ENCODE peak calls at places on chromosomes 5 and 9, in five cellular contexts. Y is CD8-positive, alpha-beta memory T cell; C is dorsolateral prefrontal cortex; X is Jurkat, Clone E6-1; J is fibroblast of the aortic adventitia. D is an unnamed sample.

GRCh38 chr5:135488727-135489465 is 36.7 kb upstream of the TIFAB start:
- DNase-seq in Y (no peak), C (peak), X (no peak), J (peak), D (no peak)

GRCh38 chr5:127824126-127824525 is 120.9 kb downstream of the CCDC192 start:
- DNase-seq in Y (no peak), C (no peak), X (no peak), J (peak), D (no peak)

GRCh38 chr5:67335391-67335790 is 138.8 kb upstream of the CD180 start:
- DNase-seq in Y (no peak), C (no peak), X (no peak), J (no peak), D (no peak)

GRCh38 chr5:54785729-54786548 is 199.5 kb downstream of the ESM1 start:
- DNase-seq in Y (peak), C (peak), X (no peak), J (peak), D (no peak)

GRCh38 chr5:9863486-9863885 is 233.3 kb upstream of the TAS2R1 start:
- DNase-seq in Y (no peak), C (no peak), X (no peak), J (no peak), D (no peak)

GRCh38 chr9:125374443-125375309 is 113.0 kb downstream of the GAPVD1 start:
- DNase-seq in Y (peak), C (peak), X (peak), J (peak), D (peak)

GRCh38 chr5:37575541-37576489 is 196.7 kb downstream of the WDR70 start:
- DNase-seq in Y (no peak), C (no peak), X (no peak), J (no peak), D (no peak)

GRCh38 chr9:7209051-7209450 is 451.3 kb downstream of the KDM4C start:
- DNase-seq in Y (no peak), C (no peak), X (no peak), J (no peak), D (no peak)

GRCh38 chr5:95730730-95731570 is at the start of gene RHOBTB3:
- DNase-seq in Y (peak), C (peak), X (peak), J (peak), D (no peak)

GRCh38 chr5:117594165-117594564 is 1019.5 kb upstream of the SEMA6A start:
- DNase-seq in Y (no peak), C (peak), X (no peak), J (peak), D (no peak)

GRCh38 chr5:157449011-157449723 is 10.8 kb upstream of the NIPAL4 start:
- DNase-seq in Y (no peak), C (no peak), X (no peak), J (peak), D (no peak)

GRCh38 chr9:98652741-98653140 is 56.0 kb downstream of the GABBR2 start:
- DNase-seq in Y (no peak), C (no peak), X (no peak), J (no peak), D (no peak)

GRCh38 chr5:111083323-111083722 is 8.8 kb upstream of the WDR36 start:
- DNase-seq in Y (no peak), C (no peak), X (peak), J (no peak), D (no peak)

GRCh38 chr9:93807166-93808013 is 147.8 kb downstream of the BARX1 start:
- DNase-seq in Y (no peak), C (no peak), X (no peak), J (no peak), D (no peak)

GRCh38 chr5:115068239-115069086 is 101.2 kb downstream of the TRIM36 start:
- DNase-seq in Y (peak), C (no peak), X (no peak), J (peak), D (no peak)

GRCh38 chr5:36507332-36507952 is 99.0 kb upstream of the SLC1A3 start:
- DNase-seq in Y (peak), C (peak), X (peak), J (peak), D (peak)

GRCh38 chr5:33969572-33970452 is 14.7 kb downstream of the SLC45A2 start:
- DNase-seq in Y (no peak), C (no peak), X (peak), J (peak), D (peak)

GRCh38 chr5:1325191-1325741 is 19.6 kb downstream of the CLPTM1L start:
- DNase-seq in Y (no peak), C (peak), X (no peak), J (no peak), D (no peak)

GRCh38 chr5:109998717-109999116 is 309.0 kb downstream of the MAN2A1 start:
- DNase-seq in Y (no peak), C (no peak), X (no peak), J (no peak), D (no peak)

GRCh38 chr9:29214702-29215248 is 1641.5 kb upstream of the C9orf72 start:
- DNase-seq in Y (no peak), C (no peak), X (no peak), J (no peak), D (peak)

GRCh38 chr5:79956173-79956670 is 34.8 kb downstream of the MTX3 start:
- DNase-seq in Y (no peak), C (no peak), X (no peak), J (peak), D (no peak)

GRCh38 chr5:9861664-9862256 is 231.6 kb upstream of the TAS2R1 start:
- DNase-seq in Y (no peak), C (no peak), X (no peak), J (no peak), D (no peak)

GRCh38 chr9:15158019-15158418 is 149.0 kb downstream of the TTC39B start:
- DNase-seq in Y (no peak), C (no peak), X (no peak), J (peak), D (no peak)

GRCh38 chr9:95089916-95090791 is 227.4 kb downstream of the FANCC start:
- DNase-seq in Y (no peak), C (no peak), X (peak), J (no peak), D (no peak)

GRCh38 chr5:32027717-32028321 is 146.3 kb downstream of the GOLPH3 start:
- DNase-seq in Y (no peak), C (peak), X (no peak), J (peak), D (no peak)

DNA sequence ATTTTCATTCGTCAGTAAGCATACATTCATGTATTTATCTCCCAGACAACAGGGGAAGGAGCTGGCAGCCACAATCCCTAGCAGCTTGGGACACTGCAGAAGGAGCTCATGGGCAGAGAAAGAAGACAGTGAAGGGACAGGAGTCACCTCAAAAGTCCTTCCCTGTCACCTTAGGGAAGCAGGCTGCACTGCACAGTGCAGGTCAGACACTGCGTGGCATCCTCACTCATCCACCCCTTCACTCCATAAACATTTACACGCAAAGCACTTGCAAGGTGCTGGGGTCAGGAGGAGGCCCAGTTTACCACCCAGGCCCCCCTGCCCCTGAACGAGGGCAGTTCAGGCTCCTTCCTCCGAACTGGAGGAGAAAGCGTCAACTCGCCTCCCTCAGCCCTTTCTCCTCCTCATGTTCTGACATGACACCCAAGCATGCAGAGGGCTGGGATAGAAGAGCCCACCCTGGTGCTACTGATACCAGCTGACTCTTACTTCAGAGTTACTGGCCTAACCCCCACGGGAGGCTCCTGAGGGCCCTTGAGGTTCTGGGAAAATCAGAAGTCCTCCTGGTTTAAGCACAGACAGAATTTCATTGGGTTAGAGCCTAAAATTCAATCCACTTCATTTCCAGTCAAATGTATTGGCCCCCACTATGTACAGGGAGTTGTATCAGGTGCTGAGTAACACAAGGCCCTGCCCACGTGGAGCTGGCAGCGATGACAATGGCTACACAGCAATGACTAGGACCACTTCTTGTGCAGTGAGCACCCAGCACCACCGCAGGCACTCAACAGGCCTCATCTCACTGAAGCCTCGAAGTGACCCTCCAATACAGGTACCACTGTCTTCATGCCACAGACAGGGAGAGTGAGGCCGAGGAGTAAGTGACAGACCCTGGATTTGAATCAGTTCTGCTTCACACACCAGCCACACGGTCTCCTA is 70.4 kb downstream of the RAPGEF1 start:
- DNase-seq in Y (no peak), C (peak), X (no peak), J (no peak), D (no peak)
- H3K4me3 ChIP-seq in Y (peak), C (no peak), X (peak), J (no peak), D (no peak)

GRCh38 chr9:34521406-34522045 is 1.3 kb downstream of the ENHO start:
- DNase-seq in Y (no peak), C (no peak), X (no peak), J (no peak), D (no peak)

GRCh38 chr9:34524349-34524748 is 1.6 kb upstream of the ENHO start:
- DNase-seq in Y (no peak), C (no peak), X (no peak), J (no peak), D (no peak)

GRCh38 chr9:34520505-34521385 is 2.0 kb downstream of the ENHO start:
- DNase-seq in Y (no peak), C (no peak), X (no peak), J (no peak), D (no peak)

GRCh38 chr9:34522091-34522887 is 501 bp downstream of the ENHO start:
- DNase-seq in Y (no peak), C (no peak), X (no peak), J (no peak), D (no peak)

GRCh38 chr9:34522971-34523797 is at the start of gene ENHO:
- DNase-seq in Y (peak), C (peak), X (peak), J (peak), D (no peak)
- H3K4me3 ChIP-seq in Y (peak), C (peak), X (peak), J (peak), D (peak)

GRCh38 chr5:103489293-103489692 is 73.3 kb downstream of the NUDT12 start:
- DNase-seq in Y (no peak), C (no peak), X (no peak), J (no peak), D (no peak)

GRCh38 chr5:103487822-103488493 is 74.6 kb downstream of the NUDT12 start:
- DNase-seq in Y (no peak), C (no peak), X (no peak), J (no peak), D (no peak)

GRCh38 chr5:103487253-103487652 is 75.3 kb downstream of the NUDT12 start:
- DNase-seq in Y (no peak), C (no peak), X (no peak), J (no peak), D (no peak)

GRCh38 chr5:103490340-103490739 is 72.2 kb downstream of the NUDT12 start:
- DNase-seq in Y (no peak), C (no peak), X (no peak), J (no peak), D (no peak)
- H3K4me3 ChIP-seq in Y (no peak), C (no peak), X (no peak), J (no peak), D (no peak)

DNA sequence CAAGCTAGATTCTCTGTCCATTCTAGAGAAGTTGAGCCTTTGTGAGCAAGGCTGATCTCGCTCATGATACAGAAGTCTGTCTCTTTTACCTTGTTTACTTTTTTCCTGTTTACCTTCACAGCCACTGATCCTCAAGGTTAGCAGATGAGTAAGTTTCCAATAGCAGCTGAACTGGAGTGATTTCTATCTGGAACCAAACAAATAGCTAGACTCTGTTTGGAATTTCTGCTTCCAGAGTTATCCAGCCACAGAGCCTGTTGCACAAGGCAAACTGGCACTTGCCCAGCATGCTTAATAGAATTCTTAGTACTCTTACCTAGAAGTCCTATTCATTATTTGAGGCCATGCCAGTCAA is 12.8 kb upstream of the PANK3 start:
- DNase-seq in Y (no peak), C (no peak), X (no peak), J (peak), D (no peak)
- H3K4me3 ChIP-seq in Y (no peak), C (no peak), X (no peak), J (no peak), D (no peak)

GRCh38 chr9:22171691-22172090 is 162.6 kb upstream of the CDKN2B start:
- DNase-seq in Y (no peak), C (no peak), X (no peak), J (no peak), D (no peak)

GRCh38 chr9:22170162-22170932 is 161.2 kb upstream of the CDKN2B start:
- DNase-seq in Y (no peak), C (no peak), X (no peak), J (peak), D (no peak)

GRCh38 chr9:22170990-22171663 is 162.0 kb upstream of the CDKN2B start:
- DNase-seq in Y (no peak), C (no peak), X (no peak), J (peak), D (no peak)

GRCh38 chr9:22169243-22169642 is 160.1 kb upstream of the CDKN2B start:
- DNase-seq in Y (no peak), C (no peak), X (no peak), J (peak), D (no peak)

DNA sequence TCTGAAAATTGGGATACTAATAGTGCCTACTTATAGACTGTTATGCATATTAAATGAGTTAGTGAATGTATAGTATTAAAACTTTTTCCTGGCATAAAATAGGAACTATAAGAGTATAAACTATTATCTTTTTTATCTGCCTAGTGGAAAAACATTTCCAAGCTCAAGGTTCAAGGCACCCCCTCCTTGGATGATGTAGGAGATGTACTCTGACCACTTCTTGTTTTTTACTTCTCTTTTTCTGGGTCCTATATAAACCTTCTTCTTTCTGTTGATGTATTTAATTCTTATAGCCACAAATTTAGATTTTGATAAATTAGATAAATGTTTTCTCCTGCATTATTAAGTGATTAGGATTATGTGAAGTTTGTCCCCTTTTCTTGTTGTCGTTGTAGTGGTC is 160.6 kb upstream of the CDKN2B start:
- DNase-seq in Y (no peak), C (no peak), X (no peak), J (no peak), D (no peak)
- H3K4me3 ChIP-seq in Y (no peak), C (no peak), X (no peak), J (no peak), D (no peak)

GRCh38 chr5:179314606-179315355 is 30.5 kb downstream of the ADAMTS2 start:
- DNase-seq in Y (no peak), C (peak), X (no peak), J (peak), D (no peak)
- H3K4me3 ChIP-seq in Y (no peak), C (no peak), X (no peak), J (peak), D (no peak)

DNA sequence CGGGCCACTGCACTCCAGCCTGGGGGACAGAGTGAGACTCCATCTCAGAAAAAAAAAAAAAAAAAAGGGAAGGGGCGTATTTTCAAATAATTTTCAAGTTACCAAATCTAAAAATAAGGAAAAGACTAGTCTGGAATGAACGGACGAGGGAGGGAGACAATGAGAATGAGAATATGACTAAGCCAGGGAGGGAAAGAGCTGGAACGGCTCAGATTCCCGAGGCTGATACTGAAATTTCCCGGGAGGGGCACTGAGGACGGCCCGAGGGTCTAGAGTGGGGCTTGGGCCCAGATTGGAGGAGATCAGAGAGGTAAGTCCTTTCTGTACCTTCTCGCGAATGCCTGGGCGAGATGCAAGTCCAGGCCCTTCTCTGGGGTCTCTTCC is 3.4 kb upstream of the CCIN start:
- DNase-seq in Y (no peak), C (no peak), X (no peak), J (peak), D (no peak)
- H3K4me3 ChIP-seq in Y (no peak), C (peak), X (no peak), J (peak), D (no peak)

GRCh38 chr5:2744485-2744884 is 7.0 kb downstream of the IRX2 start:
- DNase-seq in Y (no peak), C (no peak), X (no peak), J (no peak), D (no peak)

GRCh38 chr5:2748180-2748840 is 3.2 kb downstream of the IRX2 start:
- DNase-seq in Y (no peak), C (no peak), X (no peak), J (no peak), D (no peak)

GRCh38 chr5:2747372-2748179 is 3.9 kb downstream of the IRX2 start:
- DNase-seq in Y (no peak), C (no peak), X (no peak), J (no peak), D (no peak)

GRCh38 chr5:2748841-2749513 is 2.5 kb downstream of the IRX2 start:
- DNase-seq in Y (no peak), C (no peak), X (no peak), J (no peak), D (no peak)

DNA sequence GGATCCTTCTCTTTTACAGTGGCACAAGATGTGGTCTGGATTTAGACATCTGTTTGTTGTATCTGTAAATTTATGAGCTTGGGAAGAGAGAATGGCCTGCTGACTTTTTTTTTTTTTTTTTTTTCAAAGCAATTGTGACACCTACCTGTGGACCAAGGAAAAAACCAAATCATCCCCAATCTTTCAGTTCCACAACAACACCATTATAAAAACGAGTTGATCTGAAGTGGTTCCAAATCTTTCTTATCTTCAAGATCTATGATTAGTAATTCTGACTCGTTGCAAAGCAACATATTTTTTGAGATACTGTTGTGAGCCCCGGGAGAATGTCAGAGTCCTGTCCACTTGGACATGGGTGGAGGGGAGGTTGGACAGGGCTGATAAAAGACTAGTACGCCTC is 4.8 kb downstream of the IRX2 start:
- DNase-seq in Y (no peak), C (no peak), X (no peak), J (peak), D (no peak)
- H3K4me3 ChIP-seq in Y (no peak), C (no peak), X (no peak), J (no peak), D (no peak)

GRCh38 chr9:21556581-21557427 is 74.7 kb upstream of the IFNE start:
- DNase-seq in Y (no peak), C (no peak), X (no peak), J (peak), D (no peak)
- H3K4me3 ChIP-seq in Y (no peak), C (no peak), X (no peak), J (peak), D (no peak)

GRCh38 chr5:6545036-6545693 is 87.7 kb downstream of the NSUN2 start:
- DNase-seq in Y (no peak), C (no peak), X (no peak), J (no peak), D (no peak)
- H3K4me3 ChIP-seq in Y (no peak), C (no peak), X (no peak), J (no peak), D (no peak)

D was measured in iPS DF 6.9.